ENCODE peak calls at places on chromosome 7, in four cellular contexts. L is AG04449, R is DMS 273 treated with DMSO at 0.1 percent for 48 hours, Y is mesenteric fat pad. W is an unnamed sample.

GRCh38 chr7:36686499-36686898 is 37.8 kb downstream of the AOAH start:
- DNase-seq in L (no peak), R (no peak), Y (no peak), W (no peak)

GRCh38 chr7:92830532-92831110 is 5.8 kb downstream of the CDK6 start:
- DNase-seq in L (no peak), R (no peak), Y (no peak), W (no peak)

GRCh38 chr7:134448359-134449229 is 10.3 kb downstream of the AKR1B1 start:
- DNase-seq in L (peak; percentile 60), R (no peak), Y (no peak), W (no peak)

GRCh38 chr7:107264723-107265122 is 95.9 kb downstream of the HBP1 start:
- DNase-seq in L (no peak), R (no peak), Y (no peak), W (no peak)

GRCh38 chr7:121137580-121137979 is 149.1 kb downstream of the CPED1 start:
- DNase-seq in L (no peak), R (no peak), Y (no peak), W (no peak)

GRCh38 chr7:99428972-99429566 is 9.5 kb downstream of the PTCD1 start:
- DNase-seq in L (no peak), R (no peak), Y (no peak), W (no peak)

GRCh38 chr7:85529197-85529596 is 342.3 kb upstream of the SEMA3D start:
- DNase-seq in L (no peak), R (no peak), Y (no peak), W (no peak)

GRCh38 chr7:130210181-130210935 is 2.7 kb downstream of the SSMEM1 start:
- DNase-seq in L (no peak), R (no peak), Y (no peak), W (no peak)

GRCh38 chr7:154750353-154750801 is 252.5 kb downstream of the PAXIP1 start:
- DNase-seq in L (no peak), R (no peak), Y (peak; percentile 87), W (no peak)

GRCh38 chr7:50068850-50069551 is 24.0 kb downstream of the ZPBP start:
- DNase-seq in L (no peak), R (no peak), Y (no peak), W (no peak)

GRCh38 chr7:30464231-30464660 is 14.3 kb downstream of the NOD1 start:
- DNase-seq in L (no peak), R (peak; percentile 65), Y (no peak), W (no peak)

GRCh38 chr7:77887567-77887966 is 89.0 kb downstream of the PHTF2 start:
- DNase-seq in L (peak; percentile 78), R (no peak), Y (no peak), W (no peak)

W was measured in NCI-H2171.